ENCODE peak calls at places on chromosomes 16 and 17, in five cellular contexts. Q is A172; O is CD8-positive, alpha-beta memory T cell; L is stimulated activated CD4-positive, alpha-beta T cell treated with anti-CD3 and anti-CD28 coated beads, Interleukin-1b, Interleukin-23, amount 100 ng/mL, for 1 hour; B is activated CD4-positive, alpha-beta T cell treated with anti-CD3 and anti-CD28 coated beads for 36 hours. E is an unnamed sample.

GRCh38 chr17:39239640-39240314 is 14.0 kb upstream of the STAC2 start:
- DNase-seq in Q (no peak), O (peak; percentile 54), L (peak; percentile 50), B (peak; percentile 86), E (peak; percentile 56)

GRCh38 chr17:6591599-6592158 is 35.3 kb upstream of the PITPNM3 start:
- DNase-seq in Q (peak; percentile 41), O (no peak), L (no peak), B (no peak), E (peak; percentile 71)

GRCh38 chr17:76710863-76711611 is at the start of gene MXRA7:
- DNase-seq in Q (peak; percentile 57), O (peak; percentile 49), L (peak; percentile 32), B (peak; percentile 81), E (peak; percentile 91)

GRCh38 chr17:75504347-75505151 is 10.8 kb downstream of the CASKIN2 start:
- DNase-seq in Q (no peak), O (peak; percentile 34), L (no peak), B (peak; percentile 63), E (no peak)

GRCh38 chr17:63514974-63515373 is 8.2 kb upstream of the KCNH6 start:
- DNase-seq in Q (no peak), O (no peak), L (no peak), B (no peak), E (no peak)

GRCh38 chr17:45784583-45785372 is 658 bp downstream of the CRHR1 start:
- DNase-seq in Q (no peak), O (peak; percentile 9), L (no peak), B (peak; percentile 64), E (peak; percentile 33)

GRCh38 chr17:42843358-42843934 is 934 bp upstream of the AOC2 start:
- DNase-seq in Q (peak; percentile 66), O (no peak), L (no peak), B (peak; percentile 37), E (peak; percentile 73)

GRCh38 chr16:12917246-12917645 is 15.8 kb downstream of the SHISA9 start:
- DNase-seq in Q (peak; percentile 31), O (no peak), L (no peak), B (no peak), E (peak; percentile 17)

GRCh38 chr17:16085066-16085699 is 85.6 kb downstream of the TTC19 start:
- DNase-seq in Q (peak; percentile 23), O (no peak), L (no peak), B (no peak), E (peak; percentile 57)

GRCh38 chr16:68116256-68116853 is 31.2 kb downstream of the NFATC3 start:
- DNase-seq in Q (peak; percentile 2), O (peak; percentile 19), L (no peak), B (no peak), E (peak; percentile 11)

GRCh38 chr17:77318491-77319210 is 177.9 kb downstream of the SEC14L1 start:
- DNase-seq in Q (no peak), O (no peak), L (no peak), B (no peak), E (peak; percentile 21)

GRCh38 chr17:66233023-66233753 is 4.0 kb upstream of the APOH start:
- DNase-seq in Q (no peak), O (no peak), L (no peak), B (no peak), E (no peak)

GRCh38 chr17:3594976-3595375 is 14.2 kb downstream of the TRPV1 start:
- DNase-seq in Q (no peak), O (no peak), L (no peak), B (no peak), E (peak; percentile 55)

GRCh38 chr17:62630365-62631085 is 3.1 kb downstream of the MRC2 start:
- DNase-seq in Q (peak; percentile 14), O (no peak), L (no peak), B (no peak), E (peak; percentile 35)

GRCh38 chr16:24816688-24817087 is 29.1 kb upstream of the SLC5A11 start:
- DNase-seq in Q (no peak), O (no peak), L (no peak), B (no peak), E (no peak)

GRCh38 chr17:81867952-81868673 is 3.0 kb downstream of the ARHGDIA start:
- DNase-seq in Q (no peak), O (no peak), L (no peak), B (peak; percentile 45), E (no peak)

GRCh38 chr17:67466251-67466650 is 89.2 kb downstream of the PITPNC1 start:
- DNase-seq in Q (no peak), O (no peak), L (no peak), B (no peak), E (no peak)

E was measured in astrocyte of the hippocampus.